ENCODE peak calls at places on chromosomes 5 and 9, in six cellular contexts. K is mucosa of gallbladder, T is epithelial cell of proximal tubule, O is AML-193, Y is AG08395, R is GM23338. B is an unnamed sample.

GRCh38 chr9:75974006-75974766 is 83.7 kb downstream of the PCSK5 start:
- DNase-seq in K (no peak), T (no peak), O (no peak), Y (no peak), R (no peak), B (no peak)

GRCh38 chr9:93037476-93037971 is 21.0 kb upstream of the SUSD3 start:
- DNase-seq in K (no peak), T (no peak), O (peak; percentile 50), Y (no peak), R (no peak), B (no peak)

GRCh38 chr5:55004728-55005127 is 19.3 kb upstream of the GZMK start:
- DNase-seq in K (no peak), T (no peak), O (no peak), Y (peak; percentile 26), R (no peak), B (no peak)

GRCh38 chr9:136806067-136806466 is 1.7 kb upstream of the RABL6 start:
- DNase-seq in K (no peak), T (no peak), O (no peak), Y (no peak), R (no peak), B (no peak)

GRCh38 chr5:159061186-159061796 is 38.4 kb downstream of the EBF1 start:
- DNase-seq in K (no peak), T (no peak), O (no peak), Y (peak; percentile 76), R (no peak), B (no peak)

GRCh38 chr5:176412517-176413254 is 3.7 kb downstream of the CLTB start:
- DNase-seq in K (no peak), T (no peak), O (no peak), Y (no peak), R (no peak), B (no peak)

GRCh38 chr5:16741007-16741406 is 124.2 kb upstream of the RETREG1 start:
- DNase-seq in K (no peak), T (no peak), O (no peak), Y (no peak), R (peak; percentile 81), B (peak; percentile 52)

GRCh38 chr9:76453785-76454184 is 5.2 kb upstream of the GCNT1 start:
- DNase-seq in K (no peak), T (no peak), O (peak; percentile 71), Y (peak; percentile 32), R (no peak), B (no peak)

GRCh38 chr5:152560508-152561137 is 155.5 kb upstream of the NMUR2 start:
- DNase-seq in K (peak; percentile 54), T (peak; percentile 6), O (peak; percentile 2), Y (peak; percentile 40), R (peak; percentile 83), B (peak; percentile 79)

GRCh38 chr9:77651203-77651602 is 3.1 kb upstream of the GNA14 start:
- DNase-seq in K (no peak), T (no peak), O (no peak), Y (no peak), R (peak; percentile 36), B (no peak)

GRCh38 chr5:149550267-149550582 is 1.0 kb downstream of the CSNK1A1 start:
- DNase-seq in K (no peak), T (no peak), O (peak; percentile 70), Y (peak; percentile 50), R (no peak), B (no peak)

GRCh38 chr5:156326718-156327259 is at the start of gene SGCD:
- DNase-seq in K (peak; percentile 54), T (peak; percentile 1), O (no peak), Y (peak; percentile 89), R (peak; percentile 16), B (no peak)

GRCh38 chr5:10647640-10648039 is 83.8 kb downstream of the ANKRD33B start:
- DNase-seq in K (no peak), T (no peak), O (no peak), Y (no peak), R (no peak), B (no peak)

GRCh38 chr5:5711112-5711511 is 288.6 kb downstream of the ICE1 start:
- DNase-seq in K (no peak), T (no peak), O (no peak), Y (no peak), R (no peak), B (no peak)

GRCh38 chr9:19464764-19465570 is 56.2 kb downstream of the ACER2 start:
- DNase-seq in K (peak; percentile 65), T (peak; percentile 27), O (peak; percentile 49), Y (peak; percentile 87), R (peak; percentile 93), B (peak; percentile 86)

GRCh38 chr5:37837101-37838032 is 2.5 kb downstream of the GDNF start:
- DNase-seq in K (peak; percentile 74), T (no peak), O (no peak), Y (peak; percentile 80), R (peak; percentile 65), B (peak; percentile 76)

GRCh38 chr5:65861830-65862241 is 64.5 kb upstream of the ERBIN start:
- DNase-seq in K (no peak), T (peak; percentile 64), O (no peak), Y (peak; percentile 68), R (no peak), B (no peak)

GRCh38 chr5:56683281-56683680 is 132.1 kb upstream of the MAP3K1 start:
- DNase-seq in K (no peak), T (no peak), O (no peak), Y (no peak), R (no peak), B (no peak)

GRCh38 chr9:133897675-133898074 is 94.4 kb downstream of the VAV2 start:
- DNase-seq in K (no peak), T (no peak), O (no peak), Y (peak; percentile 63), R (no peak), B (no peak)

GRCh38 chr5:180637962-180638680 is 11.3 kb downstream of the FLT4 start:
- DNase-seq in K (no peak), T (no peak), O (no peak), Y (no peak), R (no peak), B (no peak)

GRCh38 chr5:177111720-177112394 is 21.7 kb upstream of the NSD1 start:
- DNase-seq in K (peak; percentile 50), T (no peak), O (peak; percentile 30), Y (peak; percentile 64), R (peak; percentile 91), B (peak; percentile 93)

GRCh38 chr9:86639899-86640379 is 285.7 kb upstream of the TUT7 start:
- DNase-seq in K (no peak), T (no peak), O (no peak), Y (no peak), R (peak; percentile 29), B (no peak)

GRCh38 chr9:138116521-138116920 is 238.9 kb downstream of the CACNA1B start:
- DNase-seq in K (no peak), T (no peak), O (no peak), Y (no peak), R (no peak), B (no peak)

GRCh38 chr5:172958268-172959046 is 767 bp upstream of the RPL26L1 start:
- DNase-seq in K (peak; percentile 49), T (no peak), O (peak; percentile 45), Y (peak; percentile 77), R (peak; percentile 80), B (peak; percentile 82)

GRCh38 chr9:13427587-13427986 is 148.1 kb upstream of the MPDZ start:
- DNase-seq in K (no peak), T (peak; percentile 35), O (peak; percentile 27), Y (peak; percentile 35), R (peak; percentile 54), B (no peak)

GRCh38 chr5:756171-756570 is 28.4 kb downstream of the ZDHHC11B start:
- DNase-seq in K (no peak), T (no peak), O (no peak), Y (no peak), R (no peak), B (peak; percentile 24)

GRCh38 chr9:134592018-134592818 is 49.4 kb upstream of the COL5A1 start:
- DNase-seq in K (no peak), T (no peak), O (no peak), Y (peak; percentile 94), R (no peak), B (no peak)

GRCh38 chr5:53749611-53750010 is 189.2 kb downstream of the NDUFS4 start:
- DNase-seq in K (no peak), T (no peak), O (no peak), Y (peak; percentile 33), R (no peak), B (no peak)